ENCODE peak calls at places on chromosome 22, in eight cellular contexts. D is heart right ventricle; J is CD4-positive, alpha-beta memory T cell; Y is fibroblast of the aortic adventitia; W is foreskin fibroblast; X is AG04450; L is WERI-Rb-1; V is epithelial cell of proximal tubule. U is an unnamed sample.

GRCh38 chr22:20021196-20022181 is 579 bp downstream of the TANGO2 start:
- DNase-seq in W (peak), Y (peak), L (no peak), D (peak), V (no peak), X (no peak), J (no peak), U (peak)

GRCh38 chr22:48248901-48249455 is 1486.5 kb downstream of the TBC1D22A start:
- DNase-seq in X (no peak), D (no peak), Y (no peak), J (no peak), W (no peak), L (no peak), V (no peak), U (no peak)

GRCh38 chr22:49011379-49011768 is 816.3 kb downstream of the BRD1 start:
- DNase-seq in D (no peak), Y (no peak), L (peak), W (no peak), X (no peak), J (no peak), V (no peak), U (no peak)

GRCh38 chr22:23499845-23500500 is 80.1 kb downstream of the IGLL1 start:
- DNase-seq in D (no peak), Y (no peak), V (no peak), L (no peak), W (no peak), X (no peak), J (no peak), U (no peak)

GRCh38 chr22:38694049-38694448 is 6.7 kb downstream of the JOSD1 start:
- DNase-seq in V (no peak), X (no peak), J (no peak), W (no peak), Y (no peak), L (no peak), D (no peak), U (no peak)

GRCh38 chr22:46075764-46076531 is 74.4 kb upstream of the PPARA start:
- DNase-seq in D (no peak), W (no peak), X (no peak), V (no peak), L (no peak), J (no peak), Y (peak), U (no peak)

GRCh38 chr22:49548356-49549202 is 279.1 kb downstream of the BRD1 start:
- DNase-seq in J (no peak), D (no peak), X (no peak), V (no peak), L (peak), Y (no peak), W (no peak), U (no peak)

GRCh38 chr22:49234459-49234858 is 593.2 kb downstream of the BRD1 start:
- DNase-seq in W (no peak), X (no peak), L (no peak), V (no peak), J (no peak), Y (no peak), D (no peak), U (no peak)

GRCh38 chr22:48819232-48819631 is 1008.4 kb downstream of the BRD1 start:
- DNase-seq in J (no peak), Y (no peak), D (no peak), L (no peak), W (no peak), X (no peak), V (no peak), U (no peak)

DNA sequence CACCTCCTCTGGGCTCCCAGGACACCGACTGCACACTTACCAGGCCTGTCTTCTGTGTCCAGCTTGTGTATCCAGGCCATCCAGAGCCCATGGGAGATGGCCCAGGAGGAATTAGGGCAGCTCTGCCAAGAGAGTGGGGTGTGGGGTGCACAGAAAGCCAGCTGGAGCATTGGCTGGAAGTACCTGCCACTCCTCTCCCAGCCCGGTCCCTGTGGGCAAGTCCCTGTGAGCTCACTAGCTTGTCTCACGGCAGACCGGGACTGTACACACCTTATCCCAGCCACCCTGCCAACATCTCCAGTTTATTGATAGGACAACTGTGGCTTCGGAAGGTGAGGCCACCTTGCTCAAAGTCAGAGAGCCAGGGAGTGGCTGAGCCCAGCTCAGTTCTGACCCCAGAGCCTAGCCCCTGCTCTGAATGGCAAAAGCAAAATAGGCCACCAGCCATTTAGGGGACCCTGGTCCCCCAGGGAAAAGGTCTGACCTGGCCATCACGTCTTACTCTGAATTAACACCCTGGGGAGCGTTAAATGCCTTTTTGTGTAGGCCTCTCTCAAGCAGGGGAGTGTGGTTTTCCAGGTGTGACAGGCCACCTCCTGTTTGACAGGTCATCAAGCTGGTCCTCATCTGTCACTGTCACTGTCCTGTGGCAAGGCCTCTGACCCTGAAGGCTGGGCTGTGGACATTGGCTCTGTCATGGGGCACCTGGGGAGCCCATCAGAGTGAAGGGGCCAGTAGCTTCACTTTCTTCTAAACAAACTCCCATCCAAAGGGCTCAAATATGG is 15.1 kb downstream of the UQCR10 start:
- DNase-seq in X (no peak), V (no peak), J (no peak), D (peak), L (no peak), W (peak), Y (peak), U (no peak)
- H3K4me3 ChIP-seq in X (no peak), V (no peak), J (no peak), D (no peak), L (no peak), W (no peak), Y (no peak), U (no peak)

GRCh38 chr22:17084554-17085276 is at the start of gene IL17RA:
- DNase-seq in Y (peak), V (no peak), X (peak), J (peak), W (peak), L (peak), D (peak), U (peak)

GRCh38 chr22:17087176-17088131 is 2.7 kb downstream of the IL17RA start:
- DNase-seq in D (no peak), X (peak), L (no peak), Y (no peak), W (peak), V (no peak), J (peak), U (peak)

GRCh38 chr22:17085277-17086091 is 684 bp downstream of the IL17RA start:
- DNase-seq in Y (peak), W (peak), V (no peak), J (no peak), L (no peak), X (no peak), D (no peak), U (no peak)

GRCh38 chr22:17086301-17086700 is 1.5 kb downstream of the IL17RA start:
- DNase-seq in J (no peak), W (peak), V (no peak), X (no peak), D (no peak), L (no peak), Y (peak), U (no peak)

DNA sequence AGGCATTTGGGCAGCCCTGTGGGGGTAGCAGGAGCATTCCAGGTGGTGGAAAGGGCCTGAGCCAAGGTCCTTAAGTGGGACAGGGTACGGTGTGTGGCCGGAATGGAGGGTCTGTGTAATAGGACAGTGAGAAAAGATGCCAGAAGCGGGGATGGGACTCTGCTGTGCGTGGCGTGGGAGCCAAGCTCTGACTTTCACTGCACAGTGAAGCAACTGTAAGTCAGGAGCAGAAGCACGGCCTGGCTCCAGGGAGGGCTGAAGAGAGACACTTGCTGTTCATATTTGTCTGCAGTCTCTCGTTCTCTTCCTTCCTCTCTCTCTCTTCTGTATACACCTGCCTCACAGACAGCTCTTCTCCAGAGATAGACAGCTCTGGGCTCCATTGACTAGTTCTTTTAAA is 1.9 kb downstream of the IL17RA start:
- DNase-seq in Y (no peak), V (no peak), D (no peak), J (no peak), L (no peak), X (no peak), W (peak), U (no peak)
- H3K4me3 ChIP-seq in Y (peak), V (no peak), D (peak), J (peak), L (no peak), X (no peak), W (peak), U (no peak)

GRCh38 chr22:40202225-40202944 is 24.7 kb downstream of the TNRC6B start:
- DNase-seq in X (no peak), J (no peak), W (no peak), L (no peak), D (no peak), Y (no peak), V (no peak), U (no peak)

GRCh38 chr22:40200795-40201194 is 23.1 kb downstream of the TNRC6B start:
- DNase-seq in Y (no peak), X (no peak), D (no peak), V (no peak), J (no peak), L (no peak), W (no peak), U (no peak)

GRCh38 chr22:40196628-40197027 is 18.9 kb downstream of the TNRC6B start:
- DNase-seq in Y (peak), J (peak), L (no peak), D (no peak), X (peak), V (peak), W (peak), U (peak)

GRCh38 chr22:40199223-40199622 is 21.5 kb downstream of the TNRC6B start:
- DNase-seq in X (no peak), D (no peak), V (no peak), L (no peak), J (no peak), Y (no peak), W (no peak), U (no peak)

DNA sequence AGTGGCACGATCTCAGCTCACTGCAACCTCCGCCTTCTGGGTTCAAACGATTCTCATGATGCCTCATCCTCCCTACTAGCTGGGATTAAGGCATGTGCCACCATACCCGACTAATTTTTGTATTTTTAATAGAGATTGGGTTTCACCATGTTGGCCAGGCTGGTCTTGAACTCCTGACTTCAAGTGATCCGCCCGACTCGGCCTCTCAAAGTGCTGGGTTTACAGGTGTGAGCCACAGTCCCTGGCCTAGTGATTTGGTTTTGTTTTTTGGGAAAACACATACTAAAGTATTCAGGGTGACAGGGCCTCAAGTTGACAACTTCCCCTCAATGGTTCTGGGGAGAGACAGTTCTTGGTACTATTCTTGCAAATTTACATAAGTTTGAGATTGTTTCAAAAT is 22.1 kb downstream of the TNRC6B start:
- DNase-seq in V (no peak), D (no peak), J (no peak), L (no peak), Y (no peak), X (no peak), W (no peak), U (no peak)
- H3K4me3 ChIP-seq in V (no peak), D (no peak), J (no peak), L (no peak), Y (no peak), X (no peak), W (no peak), U (no peak)

DNA sequence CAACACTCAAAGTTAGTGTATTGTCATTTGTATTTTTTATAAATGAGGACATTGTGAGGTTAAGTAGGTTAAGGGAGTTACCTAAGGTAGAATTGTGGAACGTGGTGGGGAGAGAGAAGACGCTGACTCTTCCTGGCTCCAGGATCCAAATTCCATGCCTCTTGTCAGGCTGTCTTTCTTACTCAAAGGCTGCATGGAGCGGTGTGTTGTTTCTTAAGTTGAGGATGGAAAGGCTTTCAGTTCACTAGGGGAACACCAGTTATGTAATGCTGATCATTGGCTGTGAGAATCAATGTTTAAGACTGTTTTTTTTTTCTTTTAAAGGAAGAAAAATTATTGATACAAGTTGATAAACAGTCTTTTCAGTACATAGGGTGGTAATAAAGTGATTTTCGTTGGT is 2.9 kb downstream of the UBE2L3 start:
- DNase-seq in D (no peak), W (no peak), L (no peak), V (no peak), Y (no peak), J (no peak), X (no peak), U (no peak)
- H3K4me3 ChIP-seq in D (no peak), W (no peak), L (no peak), V (no peak), Y (no peak), J (no peak), X (no peak), U (no peak)

GRCh38 chr22:37240941-37241320 is 3.1 kb downstream of the RAC2 start:
- DNase-seq in X (no peak), Y (no peak), V (no peak), W (no peak), D (no peak), J (peak), L (no peak), U (no peak)

GRCh38 chr22:37242395-37242918 is 1.6 kb downstream of the RAC2 start:
- DNase-seq in L (no peak), Y (no peak), J (peak), V (no peak), D (peak), X (no peak), W (peak), U (no peak)

GRCh38 chr22:37239336-37240239 is 4.5 kb downstream of the RAC2 start:
- DNase-seq in D (no peak), X (no peak), J (no peak), Y (no peak), W (no peak), V (no peak), L (no peak), U (no peak)

GRCh38 chr22:37240240-37240940 is 3.7 kb downstream of the RAC2 start:
- DNase-seq in L (peak), W (no peak), J (no peak), D (no peak), X (no peak), V (no peak), Y (no peak), U (no peak)

DNA sequence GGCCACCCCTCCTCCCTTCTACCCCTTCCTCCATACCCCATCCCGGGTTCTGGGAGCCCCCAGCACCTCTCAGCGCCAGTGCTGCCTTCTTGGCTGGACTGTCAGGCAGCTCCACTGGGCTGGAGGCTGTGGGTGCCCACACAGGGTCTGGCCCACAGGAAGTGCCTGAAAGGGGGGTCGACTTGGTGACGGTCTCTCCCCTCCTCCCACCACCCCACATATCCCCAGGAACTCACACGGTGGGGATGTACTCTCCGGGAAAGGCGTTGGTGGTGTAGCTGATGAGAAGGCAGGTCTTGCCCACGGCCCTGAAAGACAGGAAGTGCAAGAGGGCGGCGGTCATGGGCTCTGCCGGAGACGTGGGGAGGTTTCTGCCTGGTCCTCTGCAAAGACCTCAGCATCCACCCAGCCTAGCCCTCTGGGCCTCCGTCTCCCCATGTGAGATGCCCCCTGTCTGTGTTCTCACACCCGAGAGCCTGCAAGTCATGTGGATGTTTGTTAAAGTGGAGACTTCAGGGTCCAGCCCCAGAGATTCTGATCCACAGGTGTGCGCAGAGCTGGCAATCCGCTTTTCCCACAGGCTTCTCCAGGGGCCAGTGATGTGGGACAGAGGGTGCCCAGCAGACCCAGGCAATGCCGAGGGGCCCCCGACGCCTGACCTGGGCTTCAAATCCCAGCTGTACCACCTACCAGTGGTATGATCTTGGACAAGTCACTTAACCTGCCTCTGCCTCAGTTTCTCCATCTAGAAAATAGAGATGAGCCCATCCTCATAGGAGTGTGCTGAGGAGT is 2.5 kb downstream of the RAC2 start:
- DNase-seq in W (no peak), J (peak), V (no peak), L (no peak), D (no peak), X (no peak), Y (no peak), U (no peak)
- H3K4me3 ChIP-seq in W (no peak), J (peak), V (no peak), L (no peak), D (no peak), X (no peak), Y (no peak), U (no peak)

U was measured in astrocyte of the spinal cord.